ENCODE peak calls at places on chromosomes 5 and 9, in four cellular contexts. Y, G, T and A are unnamed samples.

GRCh38 chr5:134493461-134494055 is 31.9 kb upstream of the JADE2 start:
- DNase-seq in Y (no peak), G (no peak), T (no peak), A (no peak)

GRCh38 chr5:133967715-133968056 is 739 bp downstream of the C5orf15 start:
- DNase-seq in Y (no peak), G (no peak), T (no peak), A (no peak)

GRCh38 chr9:126533911-126534300 is 79.8 kb upstream of the LMX1B start:
- DNase-seq in Y (no peak), G (no peak), T (no peak), A (no peak)

GRCh38 chr5:102903074-102903871 is 148.2 kb downstream of the PAM start:
- DNase-seq in Y (no peak), G (no peak), T (no peak), A (no peak)

GRCh38 chr5:81121273-81121672 is 111.8 kb upstream of the CKMT2 start:
- DNase-seq in Y (no peak), G (no peak), T (no peak), A (no peak)

GRCh38 chr5:78886650-78887230 is 98.4 kb downstream of the ARSB start:
- DNase-seq in Y (no peak), G (no peak), T (no peak), A (no peak)

GRCh38 chr9:94135222-94135621 is 51.0 kb downstream of the PTPDC1 start:
- DNase-seq in Y (no peak), G (no peak), T (no peak), A (peak; percentile 86)

GRCh38 chr5:151347364-151347763 is at the start of gene SLC36A2:
- DNase-seq in Y (no peak), G (no peak), T (no peak), A (no peak)

GRCh38 chr5:176530983-176531901 is 6.0 kb downstream of the RNF44 start:
- DNase-seq in Y (no peak), G (no peak), T (no peak), A (peak; percentile 84)

GRCh38 chr5:175576096-175576495 is 81.8 kb upstream of the HRH2 start:
- DNase-seq in Y (no peak), G (no peak), T (no peak), A (no peak)

GRCh38 chr5:43007246-43007910 is 32.7 kb downstream of the ANXA2R start:
- DNase-seq in Y (peak; percentile 37), G (no peak), T (no peak), A (peak; percentile 89)

GRCh38 chr9:34332370-34332964 is 3.1 kb downstream of the NUDT2 start:
- DNase-seq in Y (no peak), G (peak; percentile 28), T (no peak), A (no peak)

GRCh38 chr5:82707741-82708140 is 369.5 kb downstream of the TMEM167A start:
- DNase-seq in Y (no peak), G (no peak), T (no peak), A (no peak)

GRCh38 chr9:116686135-116686534 is 970 bp upstream of the TRIM32 start:
- DNase-seq in Y (no peak), G (no peak), T (no peak), A (no peak)

GRCh38 chr5:171984748-171985419 is 21.6 kb downstream of the FBXW11 start:
- DNase-seq in Y (no peak), G (no peak), T (no peak), A (no peak)

GRCh38 chr5:154779105-154779504 is 23.9 kb downstream of the LARP1 start:
- DNase-seq in Y (no peak), G (peak; percentile 57), T (no peak), A (no peak)

GRCh38 chr5:401216-402034 is 41.6 kb upstream of the EXOC3 start:
- DNase-seq in Y (no peak), G (no peak), T (no peak), A (peak; percentile 64)

GRCh38 chr5:14929293-14930065 is 57.9 kb upstream of the ANKH start:
- DNase-seq in Y (no peak), G (no peak), T (no peak), A (no peak)
- TF ChIP-seq POLR2AphosphoS5 in Y (no peak), G (no peak), T (no peak), A (no peak)

GRCh38 chr9:136115641-136116359 is 2.9 kb downstream of the TMEM250 start:
- DNase-seq in Y (no peak), G (no peak), T (no peak), A (no peak)
- TF ChIP-seq POLR2AphosphoS5 in Y (no peak), G (no peak), T (no peak), A (no peak)

GRCh38 chr9:133144887-133145466 is 18.7 kb downstream of the GBGT1 start:
- DNase-seq in Y (no peak), G (no peak), T (no peak), A (no peak)

GRCh38 chr9:133143639-133144141 is 20.0 kb downstream of the GBGT1 start:
- DNase-seq in Y (no peak), G (no peak), T (no peak), A (no peak)

GRCh38 chr9:133141833-133142594 is 21.0 kb upstream of the RALGDS start:
- DNase-seq in Y (peak; percentile 68), G (no peak), T (peak; percentile 81), A (peak; percentile 75)

GRCh38 chr9:133142657-133143592 is 20.8 kb downstream of the GBGT1 start:
- DNase-seq in Y (peak; percentile 63), G (no peak), T (no peak), A (no peak)

GRCh38 chr9:133144142-133144886 is 19.4 kb downstream of the GBGT1 start:
- DNase-seq in Y (peak; percentile 93), G (no peak), T (no peak), A (peak; percentile 88)
- TF ChIP-seq POLR2AphosphoS5 in Y (peak; percentile 50), G (no peak), T (peak; percentile 65), A (no peak)

DNA sequence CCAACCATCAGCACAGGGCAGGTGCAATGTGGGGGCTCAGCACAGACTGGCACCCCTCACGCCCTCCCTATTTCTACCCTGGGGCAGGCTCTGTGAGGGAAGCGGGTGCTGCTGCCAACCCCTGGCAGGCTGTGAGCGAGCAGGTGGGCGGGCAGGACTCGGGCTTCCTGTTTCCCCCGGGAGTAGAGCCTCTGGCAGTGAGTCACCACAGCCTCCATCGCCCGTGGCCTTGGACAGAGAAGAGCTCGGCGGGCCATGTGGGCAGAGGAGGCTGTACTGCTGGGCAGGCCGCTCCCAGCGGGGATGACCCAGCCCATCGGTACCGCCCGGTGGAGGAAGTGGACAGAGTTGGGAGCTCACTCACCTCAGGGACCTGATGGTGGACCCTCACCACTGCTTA is 16.6 kb downstream of the KCNT1 start:
- DNase-seq in Y (no peak), G (peak; percentile 12), T (no peak), A (no peak)
- TF ChIP-seq POLR2AphosphoS5 in Y (no peak), G (no peak), T (no peak), A (no peak)

GRCh38 chr5:59838067-59838466 is 55.5 kb downstream of the PDE4D start:
- DNase-seq in Y (no peak), G (no peak), T (no peak), A (no peak)
- TF ChIP-seq POLR2AphosphoS5 in Y (no peak), G (no peak), T (no peak), A (no peak)